ENCODE peak calls at places on chromosomes 6 and 20, in ten cellular contexts. J is breast epithelium, T is heart left ventricle, M is psoas muscle, V is fibroblast of lung, B is Caco-2, A is heart right ventricle, O is esophagus squamous epithelium, L is H9, X is adrenal gland. Y is an unnamed sample.

GRCh38 chr6:52929321-52930164 is 20.0 kb upstream of the GSTA3 start:
- DNase-seq in L (no peak), A (no peak), J (no peak), B (no peak), M (no peak), V (peak; percentile 91), O (no peak), X (peak; percentile 86), T (no peak), Y (no peak)

GRCh38 chr6:136095961-136096360 is 154.2 kb downstream of the MTFR2 start:
- DNase-seq in J (no peak), T (peak; percentile 67), M (peak; percentile 24), A (no peak), O (no peak), X (no peak), V (no peak), L (no peak), B (no peak), Y (no peak)

GRCh38 chr6:87926072-87926471 is 121.6 kb upstream of the SPACA1 start:
- DNase-seq in M (no peak), L (no peak), B (no peak), J (no peak), X (no peak), V (no peak), T (no peak), A (no peak), O (no peak), Y (no peak)

GRCh38 chr6:37283268-37283667 is 25.3 kb upstream of the TMEM217 start:
- DNase-seq in X (no peak), J (no peak), B (no peak), O (no peak), V (peak; percentile 56), T (peak; percentile 27), L (no peak), A (no peak), M (no peak), Y (no peak)

GRCh38 chr20:6705106-6705766 is 62.2 kb upstream of the BMP2 start:
- DNase-seq in A (no peak), V (peak; percentile 55), T (no peak), O (no peak), B (peak; percentile 84), J (no peak), X (no peak), M (no peak), L (no peak), Y (no peak)

GRCh38 chr20:7695622-7696021 is 244.6 kb downstream of the HAO1 start:
- DNase-seq in J (no peak), B (no peak), L (no peak), A (no peak), M (no peak), V (peak; percentile 94), O (no peak), T (no peak), X (no peak), Y (no peak)

GRCh38 chr6:12151433-12151820 is 138.7 kb upstream of the EDN1 start:
- DNase-seq in J (no peak), O (no peak), M (no peak), V (no peak), B (no peak), T (no peak), L (no peak), X (no peak), A (no peak), Y (no peak)

GRCh38 chr6:163099621-163100171 is 314.8 kb upstream of the QKI start:
- DNase-seq in T (no peak), A (no peak), X (no peak), B (no peak), O (no peak), M (no peak), V (peak; percentile 20), L (peak; percentile 85), J (no peak), Y (no peak)

GRCh38 chr20:34618676-34619075 is 58.2 kb downstream of the PIGU start:
- DNase-seq in X (no peak), O (no peak), T (no peak), A (no peak), V (no peak), J (no peak), B (no peak), M (no peak), L (no peak), Y (no peak)

GRCh38 chr6:80547827-80548226 is 441.4 kb downstream of the BCKDHB start:
- DNase-seq in V (peak; percentile 94), L (no peak), T (no peak), J (no peak), X (no peak), A (no peak), M (no peak), O (no peak), B (no peak), Y (no peak)

GRCh38 chr20:50491926-50492634 is 18.1 kb upstream of the PTPN1 start:
- DNase-seq in M (peak; percentile 30), V (peak; percentile 83), X (peak; percentile 76), A (no peak), T (no peak), L (no peak), O (no peak), B (no peak), J (no peak), Y (no peak)

GRCh38 chr6:169452117-169452868 is 198.6 kb upstream of the THBS2 start:
- DNase-seq in X (peak; percentile 85), O (no peak), A (peak; percentile 68), B (no peak), V (peak; percentile 90), T (peak; percentile 79), M (peak; percentile 84), J (peak; percentile 79), L (no peak), Y (peak; percentile 87)

GRCh38 chr6:33857301-33858052 is 53.7 kb upstream of the MLN start:
- DNase-seq in X (no peak), O (no peak), J (no peak), T (no peak), M (no peak), V (no peak), B (no peak), A (no peak), L (no peak), Y (no peak)

GRCh38 chr20:37511605-37512275 is 9.3 kb upstream of the NNAT start:
- DNase-seq in V (peak; percentile 76), J (no peak), B (no peak), T (no peak), M (no peak), L (no peak), X (no peak), O (no peak), A (no peak), Y (no peak)

GRCh38 chr6:113619077-113619476 is 238.1 kb upstream of the MARCKS start:
- DNase-seq in J (no peak), B (no peak), O (no peak), L (no peak), X (no peak), A (no peak), T (no peak), V (peak; percentile 59), M (no peak), Y (no peak)

GRCh38 chr6:106520711-106521367 is 108.5 kb downstream of the RTN4IP1 start:
- DNase-seq in V (no peak), A (no peak), B (no peak), O (no peak), J (no peak), M (no peak), T (no peak), L (no peak), X (no peak), Y (no peak)
- H3K4me1 ChIP-seq in V (peaks cover 16% of the 10 kb centered on the region), A (no peaks in the 10 kb centered on the region), B (no peaks in the 10 kb centered on the region), O (peaks cover 15% of the 10 kb centered on the region), J (peaks cover 4% of the 10 kb centered on the region), M (no peaks in the 10 kb centered on the region), T (no peaks in the 10 kb centered on the region), L (no peaks in the 10 kb centered on the region), X (no peaks in the 10 kb centered on the region), Y (no peaks in the 10 kb centered on the region)

GRCh38 chr6:90574610-90575009 is 12.3 kb downstream of the MAP3K7 start:
- DNase-seq in V (peak; percentile 18), L (no peak), B (no peak), J (no peak), A (no peak), X (no peak), T (no peak), M (no peak), O (no peak), Y (no peak)
- TF ChIP-seq CTCF in V (no peak), L (no peak), B (no peak), J (no peak), A (peak; percentile 17), X (no peak), T (no peak), M (no peak), O (no peak), Y (no peak)

DNA sequence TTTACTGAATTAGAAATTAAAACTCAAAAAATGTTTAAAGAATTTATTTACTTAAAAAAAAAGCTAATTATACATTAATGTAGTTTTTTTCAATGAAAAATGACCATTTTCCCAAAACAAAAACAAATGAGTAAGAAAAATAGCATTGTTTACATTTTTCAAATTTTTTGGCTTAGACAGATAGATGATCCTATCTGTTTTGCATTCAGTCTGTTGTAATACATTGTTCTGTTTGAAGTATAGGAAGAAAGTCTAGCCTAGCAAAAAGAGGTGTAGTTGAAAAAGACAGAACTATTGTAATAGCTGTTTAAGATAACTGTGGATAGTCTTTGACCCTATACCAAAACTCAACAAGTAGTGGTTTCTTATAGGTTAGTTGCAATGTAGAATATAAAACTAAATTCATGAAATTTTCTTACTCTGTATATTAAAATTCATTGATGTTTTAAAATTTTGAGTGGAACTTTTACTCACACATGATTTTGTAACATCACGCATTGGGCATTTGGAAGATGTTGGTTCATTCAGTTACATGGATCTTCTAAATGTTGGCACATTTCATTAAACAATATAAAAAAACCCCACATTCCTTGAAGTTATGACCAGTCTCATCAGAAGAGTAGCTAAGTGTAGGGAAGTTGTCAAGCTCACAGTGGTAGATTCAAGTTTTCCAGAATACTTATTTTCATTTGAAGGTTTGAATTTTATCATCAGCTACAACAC is 62.0 kb downstream of the KCNS1 start:
- DNase-seq in L (no peak), M (no peak), X (no peak), T (no peak), A (no peak), B (no peak), O (no peak), V (no peak), J (no peak), Y (no peak)
- H3K4me1 ChIP-seq in L (peaks cover 3% of the 10 kb centered on the region), M (peaks cover 12% of the 10 kb centered on the region), X (no peaks in the 10 kb centered on the region), T (no peaks in the 10 kb centered on the region), A (no peaks in the 10 kb centered on the region), B (peaks cover 9% of the 10 kb centered on the region), O (no peaks in the 10 kb centered on the region), V (peaks cover 4% of the 10 kb centered on the region), J (peaks cover 6% of the 10 kb centered on the region), Y (no peaks in the 10 kb centered on the region)

DNA sequence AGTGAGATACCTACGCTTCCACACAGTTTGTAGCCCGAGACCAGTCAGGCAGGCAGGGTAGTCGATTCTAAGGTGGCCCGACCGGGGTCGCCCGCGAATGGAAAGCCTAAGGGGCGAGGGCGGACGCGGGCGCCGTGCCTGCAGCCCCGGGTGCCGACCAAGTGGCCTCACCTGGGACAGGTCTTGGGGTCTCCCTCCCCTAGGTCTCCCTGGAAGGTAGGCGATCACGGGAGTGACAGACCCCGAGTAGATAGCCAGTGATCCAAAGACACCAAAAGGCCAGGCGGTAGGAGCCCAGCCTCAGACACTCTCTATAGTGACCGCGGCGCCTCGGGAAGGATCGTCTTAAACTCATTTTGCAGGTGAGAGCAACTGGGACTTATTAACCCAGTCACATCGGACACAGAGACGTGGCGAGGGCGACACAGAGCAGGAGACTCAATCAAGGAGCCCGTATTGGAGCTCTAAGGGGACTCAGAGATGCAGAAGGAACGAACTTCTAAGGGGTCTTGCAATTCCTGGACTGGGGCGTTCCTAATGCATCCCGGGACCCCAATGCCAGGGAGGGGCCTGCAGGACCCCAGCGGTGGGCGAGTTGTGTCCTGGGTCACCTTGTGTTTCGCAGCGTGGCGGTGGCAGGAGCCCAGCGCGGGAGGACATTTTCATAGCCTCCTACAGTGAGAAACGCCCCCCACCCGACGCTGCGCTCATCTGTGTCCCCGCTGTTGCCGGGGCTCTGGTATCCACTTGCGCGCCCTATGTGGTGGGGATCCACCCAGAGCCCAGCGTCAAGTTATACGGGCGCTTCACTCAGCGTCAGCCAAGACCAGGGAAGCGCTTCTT is 2.1 kb upstream of the VSX1 start:
- DNase-seq in O (no peak), V (no peak), X (no peak), T (no peak), M (no peak), A (no peak), L (peak; percentile 72), J (no peak), B (no peak), Y (no peak)
- TF ChIP-seq CTCF in O (no peak), V (peak; percentile 10), X (no peak), T (no peak), M (no peak), A (no peak), L (peak; percentile 83), J (no peak), B (no peak), Y (no peak)

Y was measured in right atrium auricular region.